ENCODE peak calls at places on chromosome X, in eight cellular contexts. J is stomach, O is sigmoid colon, F is ovary, Y is GM12878, H is adrenal gland, S is breast epithelium, E is tibial nerve. A is an unnamed sample.

GRCh38 chrX:46648660-46649059 is 75.1 kb downstream of the CHST7 start:
- DNase-seq in J (no peak), O (no peak), F (no peak), Y (no peak), H (no peak), S (no peak), E (no peak), A (no peak)

GRCh38 chrX:20479896-20480295 is 213.2 kb upstream of the RPS6KA3 start:
- DNase-seq in J (no peak), O (no peak), F (no peak), Y (no peak), H (no peak), S (no peak), E (no peak), A (no peak)

GRCh38 chrX:2751291-2751690 is 549 bp upstream of the XG start:
- DNase-seq in J (no peak), O (no peak), F (no peak), Y (no peak), H (no peak), S (no peak), E (no peak), A (no peak)

GRCh38 chrX:17706676-17707075 is 30.6 kb upstream of the SCML1 start:
- DNase-seq in J (no peak), O (no peak), F (no peak), Y (no peak), H (no peak), S (no peak), E (no peak), A (no peak)

GRCh38 chrX:22121161-22121560 is 89.0 kb downstream of the PHEX start:
- DNase-seq in J (no peak), O (no peak), F (no peak), Y (no peak), H (no peak), S (no peak), E (no peak), A (no peak)

GRCh38 chrX:3094261-3094660 is 53.0 kb downstream of the ARSF start:
- DNase-seq in J (no peak), O (no peak), F (no peak), Y (no peak), H (peak; percentile 9), S (no peak), E (no peak), A (no peak)

GRCh38 chrX:134374910-134375309 is 85.1 kb upstream of the HPRT1 start:
- DNase-seq in J (no peak), O (no peak), F (no peak), Y (no peak), H (no peak), S (no peak), E (no peak), A (no peak)

GRCh38 chrX:118240359-118240758 is 105.5 kb upstream of the WDR44 start:
- DNase-seq in J (no peak), O (no peak), F (no peak), Y (no peak), H (no peak), S (no peak), E (no peak), A (no peak)

GRCh38 chrX:56788717-56789122 is 59.7 kb downstream of the NBDY start:
- DNase-seq in J (peak; percentile 58), O (peak; percentile 71), F (no peak), Y (no peak), H (no peak), S (no peak), E (no peak), A (peak; percentile 64)

GRCh38 chrX:18889982-18890381 is 93.9 kb downstream of the PHKA2 start:
- DNase-seq in J (no peak), O (no peak), F (no peak), Y (no peak), H (no peak), S (no peak), E (no peak), A (no peak)

GRCh38 chrX:67624324-67624723 is 80.5 kb downstream of the AR start:
- DNase-seq in J (no peak), O (no peak), F (no peak), Y (no peak), H (no peak), S (no peak), E (no peak), A (no peak)

GRCh38 chrX:71910526-71911022 is at the start of gene NHSL2:
- DNase-seq in J (no peak), O (peak; percentile 72), F (peak; percentile 23), Y (no peak), H (no peak), S (no peak), E (no peak), A (no peak)

GRCh38 chrX:3184176-3184930 is 143.1 kb downstream of the ARSF start:
- DNase-seq in J (no peak), O (peak; percentile 63), F (no peak), Y (no peak), H (no peak), S (peak; percentile 21), E (no peak), A (no peak)

GRCh38 chrX:76617020-76617419 is 189.5 kb downstream of the MAGEE1 start:
- DNase-seq in J (no peak), O (no peak), F (no peak), Y (no peak), H (no peak), S (no peak), E (no peak), A (no peak)

GRCh38 chrX:91108761-91109160 is 325.9 kb upstream of the PABPC5 start:
- DNase-seq in J (no peak), O (no peak), F (no peak), Y (no peak), H (no peak), S (no peak), E (no peak), A (no peak)

GRCh38 chrX:136629084-136629750 is 18.7 kb upstream of the CD40LG start:
- DNase-seq in J (no peak), O (no peak), F (no peak), Y (no peak), H (no peak), S (no peak), E (no peak), A (no peak)

GRCh38 chrX:34437586-34437985 is 219.5 kb downstream of the TMEM47 start:
- DNase-seq in J (no peak), O (peak; percentile 87), F (peak; percentile 54), Y (no peak), H (no peak), S (no peak), E (no peak), A (peak; percentile 51)

GRCh38 chrX:12954981-12955380 is 19.9 kb upstream of the TMSB4X start:
- DNase-seq in J (no peak), O (no peak), F (no peak), Y (no peak), H (no peak), S (no peak), E (no peak), A (no peak)
- TF ChIP-seq POLR2A in J (no peak), O (no peak), F (no peak), Y (no peak), H (no peak), S (no peak), E (no peak), A (no peak)

GRCh38 chrX:49178537-49178936 is 6.8 kb downstream of the PLP2 start:
- DNase-seq in J (no peak), O (peak; percentile 62), F (no peak), Y (no peak), H (no peak), S (no peak), E (no peak), A (no peak)

GRCh38 chrX:49176421-49177326 is 5.0 kb downstream of the PLP2 start:
- DNase-seq in J (no peak), O (peak; percentile 67), F (no peak), Y (no peak), H (peak; percentile 68), S (no peak), E (no peak), A (no peak)

GRCh38 chrX:49175875-49176274 is 4.2 kb downstream of the PLP2 start:
- DNase-seq in J (no peak), O (no peak), F (no peak), Y (no peak), H (no peak), S (no peak), E (no peak), A (no peak)

GRCh38 chrX:49177873-49178480 is 6.3 kb downstream of the PLP2 start:
- DNase-seq in J (no peak), O (peak; percentile 66), F (no peak), Y (no peak), H (no peak), S (no peak), E (no peak), A (no peak)

DNA sequence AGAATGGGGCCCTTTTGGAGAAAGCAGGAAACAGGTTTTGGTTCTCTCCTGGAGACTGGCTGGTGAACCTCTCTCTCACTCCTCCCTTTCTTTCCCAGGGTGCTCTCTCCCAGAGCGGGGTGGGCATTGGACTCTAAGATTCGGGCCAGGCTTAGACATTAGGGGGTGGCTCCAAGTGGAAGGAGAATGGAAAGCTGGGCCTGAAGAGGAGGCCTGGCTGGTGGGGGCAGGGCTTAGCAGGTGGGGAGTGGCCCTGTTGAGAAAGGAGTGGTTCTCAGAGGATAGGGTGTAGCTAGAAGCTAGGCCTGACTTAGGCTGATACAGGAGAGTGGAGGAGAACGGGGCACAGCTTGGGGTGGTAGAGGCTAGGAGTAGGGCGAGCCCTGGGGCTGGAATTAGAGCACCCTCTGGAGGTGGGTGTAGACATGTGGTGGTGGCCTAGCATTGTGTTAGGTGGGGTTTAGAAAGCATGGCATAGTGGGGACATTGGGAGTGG is 5.7 kb downstream of the PLP2 start:
- DNase-seq in J (no peak), O (peak; percentile 63), F (no peak), Y (no peak), H (peak; percentile 32), S (no peak), E (no peak), A (no peak)
- H3K36me3 ChIP-seq in J (peaks cover 60% of the 10 kb centered on the region), O (peaks cover 21% of the 10 kb centered on the region), F (no peaks in the 10 kb centered on the region), Y (peaks cover 2% of the 10 kb centered on the region), H (no peaks in the 10 kb centered on the region), S (no peaks in the 10 kb centered on the region), E (no peaks in the 10 kb centered on the region), A (no peaks in the 10 kb centered on the region)

GRCh38 chrX:154785711-154786110 is 19.6 kb downstream of the MPP1 start:
- DNase-seq in J (no peak), O (no peak), F (no peak), Y (no peak), H (no peak), S (no peak), E (no peak), A (no peak)
- TF ChIP-seq POLR2A in J (no peak), O (no peak), F (no peak), Y (no peak), H (no peak), S (no peak), E (no peak), A (no peak)

GRCh38 chrX:129511689-129512088 is 11.6 kb downstream of the SMARCA1 start:
- DNase-seq in J (no peak), O (no peak), F (no peak), Y (no peak), H (no peak), S (no peak), E (no peak), A (no peak)
- H3K36me3 ChIP-seq in J (peaks cover 17% of the 10 kb centered on the region), O (peaks cover 46% of the 10 kb centered on the region), F (no peaks in the 10 kb centered on the region), Y (no peaks in the 10 kb centered on the region), H (no peaks in the 10 kb centered on the region), S (no peaks in the 10 kb centered on the region), E (no peaks in the 10 kb centered on the region), A (no peaks in the 10 kb centered on the region)

A was measured in Peyer's patch.